ENCODE peak calls at places on chromosomes 4 and X, in eight cellular contexts. One of them, this sample, is unnamed.

GRCh38 chr4:4456351-4456750 is 69.4 kb downstream of the NSG1 start:
- DNase-seq in OCI-LY7: no peak
- DNase-seq in lower lobe of right lung: no peak
- DNase-seq in effector memory CD4-positive, alpha-beta T cell: no peak
- DNase-seq in GM23248: peak
- DNase-seq in astrocyte: no peak
- DNase-seq in prostate gland: no peak
- DNase-seq in heart right ventricle: no peak
- DNase-seq in this sample: no peak

GRCh38 chrX:123884809-123885408 is 25.1 kb downstream of the XIAP start:
- DNase-seq in OCI-LY7: peak
- DNase-seq in lower lobe of right lung: no peak
- DNase-seq in effector memory CD4-positive, alpha-beta T cell: no peak
- DNase-seq in GM23248: peak
- DNase-seq in astrocyte: peak
- DNase-seq in prostate gland: peak
- DNase-seq in heart right ventricle: no peak
- DNase-seq in this sample: no peak

GRCh38 chr4:108135549-108136209 is 33.1 kb downstream of the LEF1 start:
- DNase-seq in OCI-LY7: no peak
- DNase-seq in lower lobe of right lung: no peak
- DNase-seq in effector memory CD4-positive, alpha-beta T cell: no peak
- DNase-seq in GM23248: no peak
- DNase-seq in astrocyte: no peak
- DNase-seq in prostate gland: peak
- DNase-seq in heart right ventricle: no peak
- DNase-seq in this sample: no peak

GRCh38 chrX:111519215-111519614 is 7.8 kb downstream of the SERTM2 start:
- DNase-seq in OCI-LY7: no peak
- DNase-seq in lower lobe of right lung: no peak
- DNase-seq in effector memory CD4-positive, alpha-beta T cell: no peak
- DNase-seq in GM23248: no peak
- DNase-seq in astrocyte: peak
- DNase-seq in prostate gland: no peak
- DNase-seq in heart right ventricle: no peak
- DNase-seq in this sample: no peak

GRCh38 chrX:134006484-134007161 is 21.2 kb upstream of the GPC3 start:
- DNase-seq in OCI-LY7: no peak
- DNase-seq in lower lobe of right lung: no peak
- DNase-seq in effector memory CD4-positive, alpha-beta T cell: no peak
- DNase-seq in GM23248: no peak
- DNase-seq in astrocyte: no peak
- DNase-seq in prostate gland: no peak
- DNase-seq in heart right ventricle: no peak
- DNase-seq in this sample: no peak

GRCh38 chrX:1395646-1396216 is 3.8 kb upstream of the SLC25A6 start:
- DNase-seq in OCI-LY7: no peak
- DNase-seq in lower lobe of right lung: no peak
- DNase-seq in effector memory CD4-positive, alpha-beta T cell: no peak
- DNase-seq in GM23248: no peak
- DNase-seq in astrocyte: no peak
- DNase-seq in prostate gland: no peak
- DNase-seq in heart right ventricle: no peak
- DNase-seq in this sample: no peak

GRCh38 chr4:15075875-15076274 is 73.6 kb downstream of the CPEB2 start:
- DNase-seq in OCI-LY7: no peak
- DNase-seq in lower lobe of right lung: no peak
- DNase-seq in effector memory CD4-positive, alpha-beta T cell: no peak
- DNase-seq in GM23248: no peak
- DNase-seq in astrocyte: no peak
- DNase-seq in prostate gland: no peak
- DNase-seq in heart right ventricle: no peak
- DNase-seq in this sample: no peak

GRCh38 chrX:402857-403256 is 16.1 kb upstream of the PPP2R3B start:
- DNase-seq in OCI-LY7: no peak
- DNase-seq in lower lobe of right lung: no peak
- DNase-seq in effector memory CD4-positive, alpha-beta T cell: no peak
- DNase-seq in GM23248: no peak
- DNase-seq in astrocyte: no peak
- DNase-seq in prostate gland: no peak
- DNase-seq in heart right ventricle: no peak
- DNase-seq in this sample: no peak

GRCh38 chrX:3177851-3178250 is 136.6 kb downstream of the ARSF start:
- DNase-seq in OCI-LY7: no peak
- DNase-seq in lower lobe of right lung: no peak
- DNase-seq in effector memory CD4-positive, alpha-beta T cell: no peak
- DNase-seq in GM23248: peak
- DNase-seq in astrocyte: no peak
- DNase-seq in prostate gland: no peak
- DNase-seq in heart right ventricle: no peak
- DNase-seq in this sample: no peak

GRCh38 chr4:112145820-112146813 is 863 bp downstream of the FAM241A start:
- DNase-seq in OCI-LY7: peak
- DNase-seq in lower lobe of right lung: peak
- DNase-seq in effector memory CD4-positive, alpha-beta T cell: peak
- DNase-seq in GM23248: peak
- DNase-seq in astrocyte: peak
- DNase-seq in prostate gland: peak
- DNase-seq in heart right ventricle: peak
- DNase-seq in this sample: peak

GRCh38 chrX:133947022-133947421 is 38.4 kb downstream of the GPC3 start:
- DNase-seq in OCI-LY7: no peak
- DNase-seq in lower lobe of right lung: no peak
- DNase-seq in effector memory CD4-positive, alpha-beta T cell: no peak
- DNase-seq in GM23248: no peak
- DNase-seq in astrocyte: no peak
- DNase-seq in prostate gland: no peak
- DNase-seq in heart right ventricle: no peak
- DNase-seq in this sample: no peak

GRCh38 chr4:184401397-184402171 is 72.8 kb downstream of the IRF2 start:
- DNase-seq in OCI-LY7: no peak
- DNase-seq in lower lobe of right lung: no peak
- DNase-seq in effector memory CD4-positive, alpha-beta T cell: no peak
- DNase-seq in GM23248: no peak
- DNase-seq in astrocyte: peak
- DNase-seq in prostate gland: no peak
- DNase-seq in heart right ventricle: no peak
- DNase-seq in this sample: no peak

GRCh38 chr4:113781439-113782040 is 20.0 kb upstream of the CAMK2D start:
- DNase-seq in OCI-LY7: peak
- DNase-seq in lower lobe of right lung: no peak
- DNase-seq in effector memory CD4-positive, alpha-beta T cell: no peak
- DNase-seq in GM23248: peak
- DNase-seq in astrocyte: no peak
- DNase-seq in prostate gland: no peak
- DNase-seq in heart right ventricle: no peak
- DNase-seq in this sample: no peak

GRCh38 chr4:123588631-123589223 is 192.1 kb downstream of the SPRY1 start:
- DNase-seq in OCI-LY7: no peak
- DNase-seq in lower lobe of right lung: no peak
- DNase-seq in effector memory CD4-positive, alpha-beta T cell: no peak
- DNase-seq in GM23248: peak
- DNase-seq in astrocyte: peak
- DNase-seq in prostate gland: no peak
- DNase-seq in heart right ventricle: no peak
- DNase-seq in this sample: no peak

GRCh38 chrX:153862369-153863250 is 23.4 kb downstream of the L1CAM start:
- DNase-seq in OCI-LY7: no peak
- DNase-seq in lower lobe of right lung: no peak
- DNase-seq in effector memory CD4-positive, alpha-beta T cell: no peak
- DNase-seq in GM23248: no peak
- DNase-seq in astrocyte: no peak
- DNase-seq in prostate gland: no peak
- DNase-seq in heart right ventricle: no peak
- DNase-seq in this sample: no peak

GRCh38 chrX:15675490-15675921 is 10.9 kb upstream of the CLTRN start:
- DNase-seq in OCI-LY7: peak
- DNase-seq in lower lobe of right lung: peak
- DNase-seq in effector memory CD4-positive, alpha-beta T cell: peak
- DNase-seq in GM23248: peak
- DNase-seq in astrocyte: no peak
- DNase-seq in prostate gland: peak
- DNase-seq in heart right ventricle: peak
- DNase-seq in this sample: peak

GRCh38 chr4:125891597-125892258 is 577.0 kb downstream of the FAT4 start:
- DNase-seq in OCI-LY7: no peak
- DNase-seq in lower lobe of right lung: no peak
- DNase-seq in effector memory CD4-positive, alpha-beta T cell: no peak
- DNase-seq in GM23248: peak
- DNase-seq in astrocyte: peak
- DNase-seq in prostate gland: no peak
- DNase-seq in heart right ventricle: no peak
- DNase-seq in this sample: no peak

DNA sequence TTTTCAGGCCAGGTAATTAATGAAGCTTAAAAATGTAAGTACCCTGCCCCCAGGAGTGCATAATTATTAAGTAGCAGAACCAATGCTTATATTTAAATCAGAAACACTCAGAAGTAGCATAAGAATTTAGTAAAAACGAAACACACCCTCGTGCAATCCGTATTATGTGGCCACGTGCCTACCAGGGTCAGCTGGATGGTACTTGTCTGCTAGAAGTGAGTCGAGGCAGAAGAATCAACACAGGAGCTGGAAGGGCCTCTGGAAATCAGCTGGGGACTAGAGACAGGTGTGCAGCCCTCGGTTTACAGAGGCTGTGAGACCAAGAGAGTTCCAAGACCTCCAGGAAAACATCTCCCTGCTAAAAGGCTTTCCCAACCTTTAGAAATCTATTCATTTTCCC is 559 bp upstream of the FAM47E start:
- DNase-seq in OCI-LY7: no peak
- DNase-seq in lower lobe of right lung: no peak
- DNase-seq in effector memory CD4-positive, alpha-beta T cell: no peak
- DNase-seq in GM23248: no peak
- DNase-seq in astrocyte: no peak
- DNase-seq in prostate gland: no peak
- DNase-seq in heart right ventricle: no peak
- DNase-seq in this sample: no peak
- H3K27ac ChIP-seq in OCI-LY7: no peak
- H3K27ac ChIP-seq in lower lobe of right lung: peak
- H3K27ac ChIP-seq in effector memory CD4-positive, alpha-beta T cell: no peak
- H3K27ac ChIP-seq in GM23248: no peak
- H3K27ac ChIP-seq in astrocyte: no peak
- H3K27ac ChIP-seq in prostate gland: peak
- H3K27ac ChIP-seq in heart right ventricle: no peak
- H3K27ac ChIP-seq in this sample: no peak

DNA sequence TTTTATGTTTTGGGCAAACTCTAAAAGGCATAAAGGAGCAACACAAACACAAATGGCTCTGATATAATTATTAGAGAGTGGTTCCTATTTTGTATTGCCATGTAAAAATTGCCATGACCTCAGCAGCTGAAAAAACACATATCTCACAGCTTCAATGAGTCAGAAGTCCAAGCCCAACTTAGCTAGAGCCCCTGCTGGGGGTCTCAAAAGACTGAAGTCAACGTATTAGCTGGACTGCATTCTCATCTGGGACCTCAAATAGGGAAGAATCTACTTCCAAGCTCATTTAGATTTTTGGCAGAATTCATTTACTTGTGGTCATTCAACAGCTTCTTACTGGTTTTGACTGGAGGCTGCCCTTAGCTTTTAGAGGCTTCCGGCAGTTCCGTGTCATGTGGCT is 47.4 kb downstream of the FREM3 start:
- DNase-seq in OCI-LY7: no peak
- DNase-seq in lower lobe of right lung: no peak
- DNase-seq in effector memory CD4-positive, alpha-beta T cell: no peak
- DNase-seq in GM23248: no peak
- DNase-seq in astrocyte: peak
- DNase-seq in prostate gland: no peak
- DNase-seq in heart right ventricle: no peak
- DNase-seq in this sample: no peak
- H3K27ac ChIP-seq in OCI-LY7: no peak
- H3K27ac ChIP-seq in lower lobe of right lung: no peak
- H3K27ac ChIP-seq in effector memory CD4-positive, alpha-beta T cell: no peak
- H3K27ac ChIP-seq in GM23248: no peak
- H3K27ac ChIP-seq in astrocyte: no peak
- H3K27ac ChIP-seq in prostate gland: no peak
- H3K27ac ChIP-seq in heart right ventricle: no peak
- H3K27ac ChIP-seq in this sample: no peak

GRCh38 chr4:156169861-156170260 is 216.2 kb upstream of the CTSO start:
- DNase-seq in OCI-LY7: no peak
- DNase-seq in lower lobe of right lung: no peak
- DNase-seq in effector memory CD4-positive, alpha-beta T cell: no peak
- DNase-seq in GM23248: peak
- DNase-seq in astrocyte: peak
- DNase-seq in prostate gland: no peak
- DNase-seq in heart right ventricle: no peak
- DNase-seq in this sample: no peak
- H3K27ac ChIP-seq in OCI-LY7: no peak
- H3K27ac ChIP-seq in lower lobe of right lung: no peak
- H3K27ac ChIP-seq in effector memory CD4-positive, alpha-beta T cell: no peak
- H3K27ac ChIP-seq in GM23248: peak
- H3K27ac ChIP-seq in astrocyte: no peak
- H3K27ac ChIP-seq in prostate gland: no peak
- H3K27ac ChIP-seq in heart right ventricle: no peak
- H3K27ac ChIP-seq in this sample: no peak

GRCh38 chr4:13970349-13970748 is 342.8 kb upstream of the BOD1L1 start:
- DNase-seq in OCI-LY7: no peak
- DNase-seq in lower lobe of right lung: no peak
- DNase-seq in effector memory CD4-positive, alpha-beta T cell: no peak
- DNase-seq in GM23248: no peak
- DNase-seq in astrocyte: peak
- DNase-seq in prostate gland: no peak
- DNase-seq in heart right ventricle: no peak
- DNase-seq in this sample: no peak

GRCh38 chr4:13963601-13964000 is 336.1 kb upstream of the BOD1L1 start:
- DNase-seq in OCI-LY7: no peak
- DNase-seq in lower lobe of right lung: no peak
- DNase-seq in effector memory CD4-positive, alpha-beta T cell: no peak
- DNase-seq in GM23248: peak
- DNase-seq in astrocyte: peak
- DNase-seq in prostate gland: no peak
- DNase-seq in heart right ventricle: no peak
- DNase-seq in this sample: no peak

GRCh38 chr4:13968723-13969122 is 341.2 kb upstream of the BOD1L1 start:
- DNase-seq in OCI-LY7: no peak
- DNase-seq in lower lobe of right lung: no peak
- DNase-seq in effector memory CD4-positive, alpha-beta T cell: no peak
- DNase-seq in GM23248: peak
- DNase-seq in astrocyte: peak
- DNase-seq in prostate gland: no peak
- DNase-seq in heart right ventricle: no peak
- DNase-seq in this sample: no peak

GRCh38 chr4:13966241-13967195 is 339.0 kb upstream of the BOD1L1 start:
- DNase-seq in OCI-LY7: no peak
- DNase-seq in lower lobe of right lung: no peak
- DNase-seq in effector memory CD4-positive, alpha-beta T cell: no peak
- DNase-seq in GM23248: peak
- DNase-seq in astrocyte: peak
- DNase-seq in prostate gland: no peak
- DNase-seq in heart right ventricle: no peak
- DNase-seq in this sample: no peak
- H3K27ac ChIP-seq in OCI-LY7: no peak
- H3K27ac ChIP-seq in lower lobe of right lung: peak
- H3K27ac ChIP-seq in effector memory CD4-positive, alpha-beta T cell: no peak
- H3K27ac ChIP-seq in GM23248: peak
- H3K27ac ChIP-seq in astrocyte: peak
- H3K27ac ChIP-seq in prostate gland: no peak
- H3K27ac ChIP-seq in heart right ventricle: no peak
- H3K27ac ChIP-seq in this sample: no peak

This sample was measured in substantia nigra.